ENCODE peak calls at places on chromosome 6, in ten cellular contexts. W, G, S, B, N, D, Y, L, V and P are unnamed samples.

GRCh38 chr6:49551866-49552129 is 1.3 kb downstream of the C6orf141 start:
- DNase-seq in W (no peak), G (no peak), S (peak; percentile 58), B (no peak), N (no peak), D (no peak), Y (no peak), L (no peak), V (no peak), P (no peak)

GRCh38 chr6:884570-884969 is 191.6 kb upstream of the EXOC2 start:
- DNase-seq in W (no peak), G (no peak), S (no peak), B (no peak), N (no peak), D (no peak), Y (no peak), L (no peak), V (no peak), P (no peak)

GRCh38 chr6:7204726-7205125 is 97.0 kb downstream of the RREB1 start:
- DNase-seq in W (no peak), G (no peak), S (no peak), B (no peak), N (no peak), D (no peak), Y (no peak), L (peak; percentile 47), V (no peak), P (no peak)

GRCh38 chr6:157981132-157981394 is 600 bp upstream of the SYNJ2 start:
- DNase-seq in W (no peak), G (no peak), S (no peak), B (no peak), N (no peak), D (no peak), Y (no peak), L (no peak), V (no peak), P (no peak)

GRCh38 chr6:158817298-158818007 is 1.7 kb downstream of the EZR start:
- DNase-seq in W (no peak), G (peak; percentile 63), S (no peak), B (no peak), N (peak; percentile 32), D (peak; percentile 84), Y (no peak), L (no peak), V (peak; percentile 78), P (peak; percentile 35)

GRCh38 chr6:78487401-78487800 is 379.9 kb upstream of the IRAK1BP1 start:
- DNase-seq in W (no peak), G (no peak), S (no peak), B (no peak), N (no peak), D (no peak), Y (peak; percentile 14), L (peak; percentile 29), V (no peak), P (no peak)

GRCh38 chr6:114084327-114084890 is 113.5 kb upstream of the HDAC2 start:
- DNase-seq in W (no peak), G (no peak), S (no peak), B (no peak), N (no peak), D (no peak), Y (peak; percentile 5), L (no peak), V (no peak), P (no peak)

GRCh38 chr6:112202639-112203341 is 51.6 kb downstream of the LAMA4 start:
- DNase-seq in W (no peak), G (no peak), S (peak; percentile 16), B (no peak), N (no peak), D (no peak), Y (no peak), L (no peak), V (no peak), P (no peak)

GRCh38 chr6:153145591-153145990 is 14.5 kb upstream of the RGS17 start:
- DNase-seq in W (no peak), G (no peak), S (no peak), B (no peak), N (no peak), D (no peak), Y (no peak), L (no peak), V (no peak), P (no peak)

GRCh38 chr6:42368156-42368555 is 83.6 kb downstream of the TRERF1 start:
- DNase-seq in W (no peak), G (no peak), S (peak; percentile 68), B (no peak), N (no peak), D (no peak), Y (no peak), L (no peak), V (no peak), P (no peak)

GRCh38 chr6:30615958-30616810 is 859 bp downstream of the PPP1R10 start:
- DNase-seq in W (no peak), G (peak; percentile 37), S (no peak), B (no peak), N (no peak), D (no peak), Y (peak; percentile 23), L (no peak), V (peak; percentile 24), P (no peak)

DNA sequence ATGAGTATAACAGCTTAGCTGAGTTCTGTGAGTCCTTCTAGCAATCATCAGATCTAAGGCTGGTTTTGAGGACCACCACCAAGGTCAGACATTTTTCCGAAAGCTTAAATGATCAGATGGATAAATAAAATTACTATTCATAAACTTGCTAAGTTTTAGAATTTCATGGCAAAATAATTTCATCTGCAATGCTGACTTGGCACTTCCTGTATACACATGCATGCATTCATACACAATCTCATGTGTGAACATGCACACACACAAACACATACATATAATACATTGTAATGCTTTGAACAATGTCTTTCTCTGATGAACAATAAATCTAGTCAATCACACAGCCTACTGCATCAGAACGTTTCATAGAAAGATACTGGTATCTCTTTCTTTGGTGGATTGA is 1068.3 kb downstream of the HACE1 start:
- DNase-seq in W (no peak), G (no peak), S (no peak), B (no peak), N (no peak), D (no peak), Y (no peak), L (no peak), V (no peak), P (no peak)
- TF ChIP-seq CTCF in W (no peak), G (no peak), S (no peak), B (no peak), N (no peak), D (no peak), Y (no peak), L (no peak), V (no peak), P (no peak)

GRCh38 chr6:151617539-151617938 is 123.7 kb downstream of the CCDC170 start:
- DNase-seq in W (no peak), G (no peak), S (no peak), B (no peak), N (no peak), D (no peak), Y (no peak), L (no peak), V (no peak), P (no peak)
- TF ChIP-seq CTCF in W (no peak), G (no peak), S (no peak), B (no peak), N (no peak), D (no peak), Y (no peak), L (no peak), V (no peak), P (no peak)

DNA sequence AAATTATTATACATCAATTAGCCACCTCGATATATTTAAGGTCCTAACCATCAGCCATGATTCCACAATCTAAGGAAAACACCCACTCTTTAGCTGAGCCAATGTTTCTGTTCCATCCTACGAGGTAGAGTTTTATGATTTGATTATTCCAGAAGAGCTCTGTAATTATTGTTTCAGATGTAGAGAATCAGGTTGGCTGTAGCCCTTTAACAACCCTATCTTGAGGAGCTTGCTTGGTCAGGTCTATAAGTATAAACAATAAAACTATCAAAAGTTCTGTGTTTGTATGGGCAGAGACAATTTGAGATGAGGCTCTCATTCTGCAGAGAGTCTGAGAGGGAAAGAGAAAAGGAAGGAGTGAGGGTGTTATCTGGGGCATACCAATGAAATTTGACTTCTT is at the start of gene PBOV1:
- DNase-seq in W (no peak), G (no peak), S (no peak), B (no peak), N (no peak), D (no peak), Y (no peak), L (no peak), V (no peak), P (no peak)
- TF ChIP-seq CTCF in W (no peak), G (no peak), S (no peak), B (no peak), N (no peak), D (no peak), Y (no peak), L (no peak), V (no peak), P (no peak)

GRCh38 chr6:163327936-163328335 is 86.6 kb upstream of the QKI start:
- DNase-seq in W (no peak), G (no peak), S (no peak), B (no peak), N (no peak), D (no peak), Y (no peak), L (no peak), V (no peak), P (no peak)

GRCh38 chr6:163324928-163325784 is 89.4 kb upstream of the QKI start:
- DNase-seq in W (no peak), G (peak; percentile 44), S (no peak), B (peak; percentile 77), N (no peak), D (no peak), Y (no peak), L (no peak), V (no peak), P (no peak)

GRCh38 chr6:163328411-163328810 is 86.1 kb upstream of the QKI start:
- DNase-seq in W (no peak), G (no peak), S (no peak), B (no peak), N (no peak), D (no peak), Y (no peak), L (no peak), V (no peak), P (no peak)

GRCh38 chr6:163329991-163330390 is 84.5 kb upstream of the QKI start:
- DNase-seq in W (no peak), G (no peak), S (no peak), B (no peak), N (no peak), D (no peak), Y (no peak), L (no peak), V (no peak), P (no peak)

DNA sequence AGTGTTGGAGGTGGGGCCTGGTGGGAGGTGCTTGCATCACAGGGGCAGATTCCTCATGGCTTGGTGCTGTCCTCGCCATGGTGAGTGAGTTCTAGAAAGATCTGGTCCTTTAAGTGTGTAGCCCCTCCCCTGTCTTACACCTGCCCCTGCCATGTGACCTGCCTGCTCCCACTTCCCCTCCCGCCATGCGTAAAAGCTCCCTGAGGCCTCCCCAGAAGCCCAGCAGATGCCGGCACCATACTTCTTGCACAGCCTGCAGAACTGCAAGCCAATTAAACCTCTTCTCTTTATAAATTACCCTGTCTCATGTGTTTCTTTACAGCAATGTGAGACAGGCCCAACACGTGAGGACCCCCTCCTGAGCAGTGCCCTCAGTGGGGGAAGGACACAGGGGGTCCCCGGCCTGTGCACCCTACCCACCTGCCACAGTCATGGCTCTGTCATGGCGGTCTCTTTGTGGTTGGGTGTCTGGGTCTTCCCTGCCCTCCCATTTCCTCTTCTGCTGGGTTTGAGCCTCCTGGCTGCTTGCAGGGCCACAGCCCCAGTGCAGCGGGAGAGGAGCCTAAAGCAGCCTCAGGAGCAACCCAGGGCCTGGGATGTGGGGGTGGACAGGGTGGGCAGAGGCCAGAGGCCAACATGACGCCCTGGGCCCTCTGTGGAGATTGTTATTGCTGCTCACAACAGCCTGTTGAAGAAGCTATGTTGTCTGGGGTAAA is 87.2 kb upstream of the QKI start:
- DNase-seq in W (no peak), G (no peak), S (no peak), B (no peak), N (no peak), D (no peak), Y (no peak), L (no peak), V (no peak), P (no peak)
- TF ChIP-seq CTCF in W (no peak), G (no peak), S (no peak), B (no peak), N (no peak), D (no peak), Y (no peak), L (no peak), V (no peak), P (no peak)